ENCODE peak calls at places on chromosomes 7 and 10, in seven cellular contexts. G is cardiac muscle cell, M is lower leg skin, B is astrocyte of the spinal cord, N is brain microvascular endothelial cell, C is GM20000, E is SK-N-SH. V is an unnamed sample.

GRCh38 chr7:91330378-91331295 is 66.4 kb downstream of the FZD1 start:
- DNase-seq in E (no peak), M (no peak), N (no peak), G (no peak), C (no peak), B (peak; percentile 10), V (no peak)

GRCh38 chr7:138549082-138549481 is 89.0 kb downstream of the TRIM24 start:
- DNase-seq in G (no peak), N (no peak), E (no peak), B (no peak), M (no peak), C (no peak), V (no peak)

GRCh38 chr10:34006471-34006870 is 672.0 kb upstream of the NRP1 start:
- DNase-seq in N (no peak), E (no peak), G (no peak), B (no peak), M (no peak), C (no peak), V (no peak)

GRCh38 chr10:70887804-70888800 is at the start of gene PCBD1:
- DNase-seq in C (peak; percentile 88), N (peak; percentile 21), G (peak; percentile 88), B (peak; percentile 81), M (peak; percentile 94), E (peak; percentile 88), V (no peak)

GRCh38 chr7:120587281-120587680 is 270.7 kb downstream of the TSPAN12 start:
- DNase-seq in M (no peak), N (no peak), C (no peak), G (no peak), E (no peak), B (no peak), V (no peak)

GRCh38 chr7:92953657-92954056 is 117.3 kb upstream of the CDK6 start:
- DNase-seq in C (no peak), B (no peak), G (no peak), E (no peak), M (no peak), N (no peak), V (no peak)

GRCh38 chr7:16712916-16713315 is 40.6 kb upstream of the TSPAN13 start:
- DNase-seq in N (no peak), B (peak; percentile 63), M (no peak), C (no peak), G (no peak), E (no peak), V (no peak)

GRCh38 chr10:73857446-73857845 is 16.9 kb downstream of the CAMK2G start:
- DNase-seq in E (no peak), C (peak; percentile 51), B (peak; percentile 66), M (no peak), N (peak; percentile 40), G (no peak), V (no peak)

GRCh38 chr10:24463683-24464426 is 254.9 kb downstream of the KIAA1217 start:
- DNase-seq in G (no peak), N (peak; percentile 57), M (no peak), E (no peak), B (peak; percentile 97), C (peak; percentile 38), V (no peak)

GRCh38 chr10:111511751-111512150 is 434.9 kb downstream of the ADRA2A start:
- DNase-seq in C (no peak), N (no peak), G (peak; percentile 43), M (no peak), B (no peak), E (no peak), V (no peak)

GRCh38 chr10:6201511-6201975 is 1.2 kb upstream of the PFKFB3 start:
- DNase-seq in N (no peak), B (peak; percentile 53), M (peak; percentile 94), E (peak; percentile 85), G (peak; percentile 89), C (peak; percentile 94), V (peak; percentile 53)

GRCh38 chr10:77687621-77688020 is 50.0 kb upstream of the KCNMA1 start:
- DNase-seq in B (no peak), E (no peak), M (no peak), C (no peak), N (no peak), G (no peak), V (no peak)

GRCh38 chr7:132123763-132124162 is 452.5 kb downstream of the PLXNA4 start:
- DNase-seq in N (no peak), B (no peak), E (peak; percentile 30), M (no peak), G (no peak), C (no peak), V (no peak)

GRCh38 chr7:46317256-46317655 is 396.2 kb upstream of the IGFBP3 start:
- DNase-seq in G (no peak), N (peak; percentile 64), E (no peak), B (peak; percentile 44), C (no peak), M (no peak), V (no peak)

GRCh38 chr7:104943502-104944343 is 70.3 kb upstream of the KMT2E start:
- DNase-seq in E (peak; percentile 73), G (peak; percentile 48), C (peak; percentile 67), N (peak; percentile 63), M (peak; percentile 87), B (peak; percentile 71), V (peak; percentile 54)

GRCh38 chr7:152851881-152852417 is 92.4 kb downstream of the ACTR3B start:
- DNase-seq in E (no peak), G (no peak), B (no peak), C (no peak), N (no peak), M (peak; percentile 83), V (no peak)

GRCh38 chr7:129122751-129123516 is 21.6 kb upstream of the TSPAN33 start:
- DNase-seq in N (peak; percentile 1), M (no peak), B (no peak), C (peak; percentile 86), G (no peak), E (no peak), V (peak; percentile 70)

GRCh38 chr7:49639808-49640207 is 133.6 kb upstream of the VWC2 start:
- DNase-seq in E (no peak), G (no peak), C (no peak), B (no peak), M (no peak), N (no peak), V (no peak)

GRCh38 chr7:49638166-49638565 is 135.3 kb upstream of the VWC2 start:
- DNase-seq in B (no peak), N (no peak), G (no peak), C (no peak), M (no peak), E (no peak), V (no peak)

GRCh38 chr7:49631071-49631826 is 142.2 kb upstream of the VWC2 start:
- DNase-seq in C (no peak), B (no peak), N (no peak), E (no peak), M (no peak), G (peak; percentile 22), V (no peak)

GRCh38 chr7:49639068-49639593 is 134.3 kb upstream of the VWC2 start:
- DNase-seq in C (no peak), E (no peak), G (no peak), B (no peak), N (no peak), M (no peak), V (no peak)

GRCh38 chr7:49635800-49636199 is 137.6 kb upstream of the VWC2 start:
- DNase-seq in B (no peak), N (no peak), E (no peak), G (no peak), C (no peak), M (no peak), V (no peak)
- TF ChIP-seq CTCF in B (no peak), N (no peak), E (peak; percentile 28), G (no peak), C (no peak), M (no peak), V (no peak)

GRCh38 chr10:99859585-99859984 is 77.1 kb downstream of the ABCC2 start:
- DNase-seq in G (peak; percentile 55), C (no peak), M (no peak), E (peak; percentile 31), N (no peak), B (no peak), V (no peak)
- TF ChIP-seq CTCF in G (peak; percentile 46), C (peak; percentile 30), M (no peak), E (peak; percentile 54), N (peak; percentile 71), B (peak; percentile 53), V (no peak)

GRCh38 chr7:108307246-108307982 is 148.8 kb downstream of the NRCAM start:
- DNase-seq in C (no peak), G (no peak), N (no peak), B (no peak), M (no peak), E (peak; percentile 14), V (no peak)

GRCh38 chr7:108311446-108312168 is 144.6 kb downstream of the NRCAM start:
- DNase-seq in M (no peak), B (peak; percentile 57), C (peak; percentile 31), G (no peak), E (no peak), N (peak; percentile 32), V (no peak)

GRCh38 chr7:108310351-108310750 is 145.9 kb downstream of the NRCAM start:
- DNase-seq in E (no peak), G (no peak), N (peak; percentile 65), B (peak; percentile 62), C (no peak), M (no peak), V (no peak)

GRCh38 chr7:108308913-108309312 is 147.3 kb downstream of the NRCAM start:
- DNase-seq in E (no peak), M (no peak), B (peak; percentile 69), G (no peak), N (peak; percentile 73), C (peak; percentile 9), V (no peak)

GRCh38 chr7:108308276-108308675 is 148.0 kb downstream of the NRCAM start:
- DNase-seq in B (peak; percentile 48), N (no peak), E (no peak), G (no peak), M (no peak), C (no peak), V (no peak)
- TF ChIP-seq CTCF in B (no peak), N (no peak), E (no peak), G (no peak), M (no peak), C (no peak), V (no peak)

GRCh38 chr10:117968354-117969182 is 78.2 kb downstream of the RAB11FIP2 start:
- DNase-seq in C (no peak), E (no peak), G (no peak), M (no peak), B (no peak), N (no peak), V (no peak)
- TF ChIP-seq CTCF in C (no peak), E (no peak), G (no peak), M (no peak), B (no peak), N (no peak), V (no peak)

GRCh38 chr10:84538036-84538435 is 209.6 kb downstream of the CCSER2 start:
- DNase-seq in E (no peak), N (no peak), G (no peak), C (no peak), M (no peak), B (no peak), V (no peak)

GRCh38 chr10:84530724-84531325 is 202.4 kb downstream of the CCSER2 start:
- DNase-seq in N (no peak), B (no peak), G (no peak), M (no peak), E (no peak), C (no peak), V (no peak)

GRCh38 chr10:84537447-84537931 is 209.1 kb downstream of the CCSER2 start:
- DNase-seq in E (peak; percentile 85), M (no peak), B (peak; percentile 65), C (peak; percentile 78), N (peak; percentile 56), G (peak; percentile 90), V (no peak)

GRCh38 chr10:84531396-84531795 is 203.0 kb downstream of the CCSER2 start:
- DNase-seq in G (no peak), M (no peak), B (peak; percentile 28), C (no peak), E (no peak), N (no peak), V (no peak)

GRCh38 chr10:84534168-84534567 is 205.8 kb downstream of the CCSER2 start:
- DNase-seq in E (no peak), M (no peak), G (no peak), B (no peak), N (no peak), C (no peak), V (no peak)
- TF ChIP-seq CTCF in E (peak; percentile 22), M (no peak), G (peak; percentile 32), B (peak; percentile 37), N (peak; percentile 40), C (no peak), V (no peak)

V was measured in CD14-positive monocyte.